ENCODE peak calls at places on chromosomes 4 and X, in ten cellular contexts. One of them, this sample, is unnamed.

GRCh38 chr4:145480257-145480656 is 1.4 kb upstream of the SMAD1 start:
- DNase-seq in choroid plexus epithelial cell: no peak
- DNase-seq in endothelial cell: no peak
- DNase-seq in endothelial cell of umbilical vein: no peak
- DNase-seq in Peyer's patch: no peak
- DNase-seq in tibial artery: no peak
- DNase-seq in AG04450: no peak
- DNase-seq in mammary epithelial cell: peak; percentile 24
- DNase-seq in endodermal cell: no peak
- DNase-seq in GM20000: peak; percentile 31
- DNase-seq in this sample: no peak

GRCh38 chr4:165700855-165701254 is 172.2 kb upstream of the TLL1 start:
- DNase-seq in endothelial cell: peak; percentile 11
- DNase-seq in GM20000: no peak
- DNase-seq in choroid plexus epithelial cell: peak; percentile 25
- DNase-seq in AG04450: no peak
- DNase-seq in mammary epithelial cell: no peak
- DNase-seq in tibial artery: no peak
- DNase-seq in endodermal cell: peak; percentile 67
- DNase-seq in Peyer's patch: no peak
- DNase-seq in endothelial cell of umbilical vein: no peak
- DNase-seq in this sample: no peak

GRCh38 chr4:183353557-183353956 is 31.3 kb upstream of the CLDN24 start:
- DNase-seq in endothelial cell: no peak
- DNase-seq in mammary epithelial cell: no peak
- DNase-seq in tibial artery: no peak
- DNase-seq in Peyer's patch: peak; percentile 2
- DNase-seq in AG04450: no peak
- DNase-seq in choroid plexus epithelial cell: no peak
- DNase-seq in endodermal cell: no peak
- DNase-seq in GM20000: no peak
- DNase-seq in endothelial cell of umbilical vein: no peak
- DNase-seq in this sample: no peak

GRCh38 chrX:13386636-13387035 is 66.8 kb upstream of the ATXN3L start:
- DNase-seq in endodermal cell: no peak
- DNase-seq in AG04450: no peak
- DNase-seq in endothelial cell: no peak
- DNase-seq in GM20000: no peak
- DNase-seq in tibial artery: no peak
- DNase-seq in endothelial cell of umbilical vein: no peak
- DNase-seq in choroid plexus epithelial cell: no peak
- DNase-seq in mammary epithelial cell: no peak
- DNase-seq in Peyer's patch: no peak
- DNase-seq in this sample: no peak

GRCh38 chr4:110278127-110278526 is 79.7 kb upstream of the ELOVL6 start:
- DNase-seq in AG04450: no peak
- DNase-seq in choroid plexus epithelial cell: no peak
- DNase-seq in Peyer's patch: no peak
- DNase-seq in tibial artery: no peak
- DNase-seq in GM20000: no peak
- DNase-seq in endothelial cell: no peak
- DNase-seq in mammary epithelial cell: no peak
- DNase-seq in endodermal cell: no peak
- DNase-seq in endothelial cell of umbilical vein: no peak
- DNase-seq in this sample: no peak

GRCh38 chr4:10186228-10187214 is 69.9 kb upstream of the WDR1 start:
- DNase-seq in endothelial cell of umbilical vein: no peak
- DNase-seq in GM20000: no peak
- DNase-seq in tibial artery: no peak
- DNase-seq in endodermal cell: no peak
- DNase-seq in mammary epithelial cell: no peak
- DNase-seq in choroid plexus epithelial cell: no peak
- DNase-seq in endothelial cell: no peak
- DNase-seq in AG04450: no peak
- DNase-seq in Peyer's patch: no peak
- DNase-seq in this sample: no peak

GRCh38 chrX:42992199-42992943 is 214.4 kb upstream of the PPP1R2C start:
- DNase-seq in endothelial cell of umbilical vein: peak; percentile 70
- DNase-seq in AG04450: no peak
- DNase-seq in tibial artery: no peak
- DNase-seq in mammary epithelial cell: peak; percentile 33
- DNase-seq in GM20000: no peak
- DNase-seq in endodermal cell: no peak
- DNase-seq in endothelial cell: no peak
- DNase-seq in Peyer's patch: no peak
- DNase-seq in choroid plexus epithelial cell: no peak
- DNase-seq in this sample: no peak

GRCh38 chrX:136146614-136147319 is 566 bp upstream of the FHL1 start:
- DNase-seq in tibial artery: peak; percentile 35
- DNase-seq in endothelial cell of umbilical vein: peak; percentile 30
- DNase-seq in choroid plexus epithelial cell: no peak
- DNase-seq in GM20000: peak; percentile 33
- DNase-seq in AG04450: no peak
- DNase-seq in endothelial cell: no peak
- DNase-seq in Peyer's patch: no peak
- DNase-seq in mammary epithelial cell: no peak
- DNase-seq in endodermal cell: peak; percentile 57
- DNase-seq in this sample: no peak

GRCh38 chr4:175412744-175413143 is 399.3 kb downstream of the GPM6A start:
- DNase-seq in mammary epithelial cell: peak; percentile 51
- DNase-seq in choroid plexus epithelial cell: peak; percentile 63
- DNase-seq in endothelial cell: no peak
- DNase-seq in Peyer's patch: no peak
- DNase-seq in AG04450: no peak
- DNase-seq in endothelial cell of umbilical vein: no peak
- DNase-seq in GM20000: no peak
- DNase-seq in endodermal cell: no peak
- DNase-seq in tibial artery: no peak
- DNase-seq in this sample: no peak

GRCh38 chr4:37132351-37132989 is 112.1 kb upstream of the NWD2 start:
- DNase-seq in AG04450: no peak
- DNase-seq in Peyer's patch: no peak
- DNase-seq in GM20000: no peak
- DNase-seq in endothelial cell: no peak
- DNase-seq in endodermal cell: no peak
- DNase-seq in endothelial cell of umbilical vein: no peak
- DNase-seq in mammary epithelial cell: no peak
- DNase-seq in choroid plexus epithelial cell: no peak
- DNase-seq in tibial artery: no peak
- DNase-seq in this sample: no peak

GRCh38 chr4:100356172-100356571 is 161.7 kb downstream of the EMCN start:
- DNase-seq in GM20000: no peak
- DNase-seq in endothelial cell of umbilical vein: no peak
- DNase-seq in mammary epithelial cell: peak; percentile 62
- DNase-seq in AG04450: no peak
- DNase-seq in choroid plexus epithelial cell: peak; percentile 94
- DNase-seq in endodermal cell: no peak
- DNase-seq in Peyer's patch: no peak
- DNase-seq in endothelial cell: no peak
- DNase-seq in tibial artery: no peak
- DNase-seq in this sample: no peak

GRCh38 chrX:51395807-51396728 is 63.4 kb downstream of the NUDT10 start:
- DNase-seq in endothelial cell of umbilical vein: no peak
- DNase-seq in endodermal cell: peak; percentile 69
- DNase-seq in AG04450: no peak
- DNase-seq in tibial artery: no peak
- DNase-seq in GM20000: no peak
- DNase-seq in mammary epithelial cell: no peak
- DNase-seq in Peyer's patch: peak; percentile 70
- DNase-seq in endothelial cell: peak; percentile 58
- DNase-seq in choroid plexus epithelial cell: peak; percentile 4
- DNase-seq in this sample: peak; percentile 89

GRCh38 chrX:114450911-114451310 is 133.0 kb upstream of the HTR2C start:
- DNase-seq in GM20000: no peak
- DNase-seq in AG04450: no peak
- DNase-seq in Peyer's patch: no peak
- DNase-seq in endothelial cell: no peak
- DNase-seq in tibial artery: no peak
- DNase-seq in choroid plexus epithelial cell: no peak
- DNase-seq in mammary epithelial cell: no peak
- DNase-seq in endothelial cell of umbilical vein: no peak
- DNase-seq in endodermal cell: no peak
- DNase-seq in this sample: no peak

GRCh38 chr4:23290656-23291055 is 597.9 kb downstream of the GBA3 start:
- DNase-seq in mammary epithelial cell: peak; percentile 6
- DNase-seq in AG04450: no peak
- DNase-seq in tibial artery: no peak
- DNase-seq in endothelial cell: peak; percentile 3
- DNase-seq in Peyer's patch: no peak
- DNase-seq in endothelial cell of umbilical vein: no peak
- DNase-seq in GM20000: no peak
- DNase-seq in choroid plexus epithelial cell: no peak
- DNase-seq in endodermal cell: no peak
- DNase-seq in this sample: no peak

GRCh38 chrX:148382983-148383382 is 117.4 kb upstream of the AFF2 start:
- DNase-seq in mammary epithelial cell: no peak
- DNase-seq in GM20000: no peak
- DNase-seq in endothelial cell of umbilical vein: no peak
- DNase-seq in choroid plexus epithelial cell: no peak
- DNase-seq in endodermal cell: peak; percentile 57
- DNase-seq in tibial artery: no peak
- DNase-seq in endothelial cell: no peak
- DNase-seq in Peyer's patch: no peak
- DNase-seq in AG04450: no peak
- DNase-seq in this sample: no peak

GRCh38 chr4:28228575-28228974 is 1367.9 kb downstream of the STIM2 start:
- DNase-seq in choroid plexus epithelial cell: no peak
- DNase-seq in tibial artery: no peak
- DNase-seq in GM20000: no peak
- DNase-seq in mammary epithelial cell: no peak
- DNase-seq in endodermal cell: no peak
- DNase-seq in Peyer's patch: no peak
- DNase-seq in endothelial cell of umbilical vein: no peak
- DNase-seq in endothelial cell: no peak
- DNase-seq in AG04450: no peak
- DNase-seq in this sample: no peak

GRCh38 chr4:28226962-28227361 is 1366.3 kb downstream of the STIM2 start:
- DNase-seq in Peyer's patch: no peak
- DNase-seq in choroid plexus epithelial cell: no peak
- DNase-seq in endothelial cell of umbilical vein: no peak
- DNase-seq in mammary epithelial cell: no peak
- DNase-seq in endodermal cell: no peak
- DNase-seq in AG04450: no peak
- DNase-seq in GM20000: no peak
- DNase-seq in tibial artery: no peak
- DNase-seq in endothelial cell: no peak
- DNase-seq in this sample: no peak

GRCh38 chr4:28225689-28226353 is 1365.2 kb downstream of the STIM2 start:
- DNase-seq in GM20000: no peak
- DNase-seq in Peyer's patch: no peak
- DNase-seq in AG04450: no peak
- DNase-seq in endothelial cell of umbilical vein: peak; percentile 8
- DNase-seq in choroid plexus epithelial cell: peak; percentile 44
- DNase-seq in endothelial cell: no peak
- DNase-seq in mammary epithelial cell: peak; percentile 19
- DNase-seq in tibial artery: no peak
- DNase-seq in endodermal cell: no peak
- DNase-seq in this sample: no peak

GRCh38 chr4:28229092-28229491 is 1368.5 kb downstream of the STIM2 start:
- DNase-seq in endodermal cell: no peak
- DNase-seq in GM20000: no peak
- DNase-seq in endothelial cell of umbilical vein: no peak
- DNase-seq in choroid plexus epithelial cell: peak; percentile 42
- DNase-seq in tibial artery: no peak
- DNase-seq in mammary epithelial cell: peak; percentile 85
- DNase-seq in AG04450: peak; percentile 27
- DNase-seq in endothelial cell: no peak
- DNase-seq in Peyer's patch: no peak
- DNase-seq in this sample: no peak

DNA sequence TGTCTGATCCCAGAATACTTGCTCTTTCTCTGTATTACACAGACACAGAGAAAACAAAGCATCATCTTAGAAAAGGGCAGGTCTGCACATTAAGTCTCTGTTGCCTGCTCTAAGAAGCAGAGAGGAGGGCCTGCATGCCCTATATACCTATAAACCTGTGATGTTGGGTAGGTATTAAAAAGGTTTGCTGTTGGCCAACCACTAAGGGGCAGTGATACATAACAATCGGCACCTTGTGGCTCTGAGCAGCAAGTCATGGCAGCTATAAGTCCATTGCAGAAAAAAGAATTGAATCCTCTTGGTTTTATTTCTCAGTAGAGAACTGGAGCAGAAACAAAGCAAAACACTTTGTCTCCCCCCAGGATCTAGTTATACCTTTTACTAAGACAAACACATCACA is 1364.4 kb downstream of the STIM2 start:
- DNase-seq in endothelial cell: peak; percentile 23
- DNase-seq in choroid plexus epithelial cell: peak; percentile 82
- DNase-seq in endodermal cell: peak; percentile 77
- DNase-seq in GM20000: no peak
- DNase-seq in endothelial cell of umbilical vein: peak; percentile 57
- DNase-seq in mammary epithelial cell: peak; percentile 52
- DNase-seq in Peyer's patch: no peak
- DNase-seq in tibial artery: no peak
- DNase-seq in AG04450: no peak
- DNase-seq in this sample: no peak
- TF ChIP-seq CTCF in endothelial cell: peak; percentile 14
- TF ChIP-seq CTCF in choroid plexus epithelial cell: peak; percentile 73
- TF ChIP-seq CTCF in endodermal cell: peak; percentile 81
- TF ChIP-seq CTCF in GM20000: no peak
- TF ChIP-seq CTCF in endothelial cell of umbilical vein: peak; percentile 15
- TF ChIP-seq CTCF in mammary epithelial cell: peak; percentile 52
- TF ChIP-seq CTCF in Peyer's patch: no peak
- TF ChIP-seq CTCF in tibial artery: no peak
- TF ChIP-seq CTCF in AG04450: peak; percentile 59
- TF ChIP-seq CTCF in this sample: peak; percentile 72

GRCh38 chr4:55409468-55410171 is 13.9 kb downstream of the TMEM165 start:
- DNase-seq in AG04450: no peak
- DNase-seq in Peyer's patch: peak; percentile 53
- DNase-seq in endothelial cell: no peak
- DNase-seq in endodermal cell: peak; percentile 66
- DNase-seq in choroid plexus epithelial cell: peak; percentile 67
- DNase-seq in mammary epithelial cell: no peak
- DNase-seq in GM20000: peak; percentile 16
- DNase-seq in tibial artery: no peak
- DNase-seq in endothelial cell of umbilical vein: no peak
- DNase-seq in this sample: no peak
- TF ChIP-seq CTCF in AG04450: no peak
- TF ChIP-seq CTCF in Peyer's patch: no peak
- TF ChIP-seq CTCF in endothelial cell: no peak
- TF ChIP-seq CTCF in endodermal cell: peak; percentile 64
- TF ChIP-seq CTCF in choroid plexus epithelial cell: peak; percentile 54
- TF ChIP-seq CTCF in mammary epithelial cell: no peak
- TF ChIP-seq CTCF in GM20000: peak; percentile 31
- TF ChIP-seq CTCF in tibial artery: peak; percentile 17
- TF ChIP-seq CTCF in endothelial cell of umbilical vein: no peak
- TF ChIP-seq CTCF in this sample: peak; percentile 81

GRCh38 chr4:153156263-153156662 is 48.0 kb upstream of the TRIM2 start:
- DNase-seq in GM20000: no peak
- DNase-seq in endothelial cell of umbilical vein: no peak
- DNase-seq in endothelial cell: no peak
- DNase-seq in Peyer's patch: no peak
- DNase-seq in AG04450: no peak
- DNase-seq in choroid plexus epithelial cell: peak; percentile 10
- DNase-seq in tibial artery: no peak
- DNase-seq in mammary epithelial cell: no peak
- DNase-seq in endodermal cell: peak; percentile 81
- DNase-seq in this sample: no peak
- TF ChIP-seq CTCF in GM20000: no peak
- TF ChIP-seq CTCF in endothelial cell of umbilical vein: no peak
- TF ChIP-seq CTCF in endothelial cell: no peak
- TF ChIP-seq CTCF in Peyer's patch: no peak
- TF ChIP-seq CTCF in AG04450: peak; percentile 10
- TF ChIP-seq CTCF in choroid plexus epithelial cell: peak; percentile 24
- TF ChIP-seq CTCF in tibial artery: no peak
- TF ChIP-seq CTCF in mammary epithelial cell: no peak
- TF ChIP-seq CTCF in endodermal cell: peak; percentile 65
- TF ChIP-seq CTCF in this sample: peak; percentile 21

GRCh38 chr4:104352211-104352610 is 142.5 kb downstream of the CXXC4 start:
- DNase-seq in endothelial cell: no peak
- DNase-seq in Peyer's patch: no peak
- DNase-seq in mammary epithelial cell: peak; percentile 6
- DNase-seq in choroid plexus epithelial cell: no peak
- DNase-seq in tibial artery: no peak
- DNase-seq in endothelial cell of umbilical vein: no peak
- DNase-seq in GM20000: no peak
- DNase-seq in endodermal cell: peak; percentile 64
- DNase-seq in AG04450: no peak
- DNase-seq in this sample: no peak
- TF ChIP-seq CTCF in endothelial cell: peak; percentile 34
- TF ChIP-seq CTCF in Peyer's patch: no peak
- TF ChIP-seq CTCF in mammary epithelial cell: peak; percentile 20
- TF ChIP-seq CTCF in choroid plexus epithelial cell: no peak
- TF ChIP-seq CTCF in tibial artery: no peak
- TF ChIP-seq CTCF in endothelial cell of umbilical vein: no peak
- TF ChIP-seq CTCF in GM20000: peak; percentile 31
- TF ChIP-seq CTCF in endodermal cell: peak; percentile 75
- TF ChIP-seq CTCF in AG04450: no peak
- TF ChIP-seq CTCF in this sample: no peak

This sample was measured in chondrocyte.